ENCODE peak calls at places on chromosomes 3 and 15, in seven cellular contexts. C is stimulated activated CD8-positive, alpha-beta memory T cell treated with anti-CD3 and anti-CD28 coated beads, Interleukin-7, amount 100 ng/mL, for 4 hours; L is pancreas; X is effector CD4-positive, alpha-beta T cell; A is chondrocyte; V is stimulated activated CD4-positive, alpha-beta T cell treated with anti-CD3 and anti-CD28 coated beads, Interleukin-12 subunit alpha, Interleukin-12 subunit beta, amount 100 ng/mL, for 4 hours; B is upper lobe of left lung. N is an unnamed sample.

GRCh38 chr3:138848696-138849095 is 14.0 kb upstream of the PIK3CB start:
- DNase-seq in C (no peak), L (no peak), X (no peak), A (peak), V (no peak), B (no peak), N (no peak)

GRCh38 chr3:175956964-175957363 is 1097.8 kb downstream of the NAALADL2 start:
- DNase-seq in C (no peak), L (no peak), X (no peak), A (no peak), V (no peak), B (no peak), N (peak)

GRCh38 chr3:48716508-48716981 is 476 bp downstream of the IP6K2 start:
- DNase-seq in C (no peak), L (peak), X (peak), A (no peak), V (peak), B (no peak), N (peak)

GRCh38 chr15:77329202-77329601 is 90.7 kb downstream of the PEAK1 start:
- DNase-seq in C (no peak), L (no peak), X (no peak), A (no peak), V (no peak), B (no peak), N (no peak)

GRCh38 chr3:52463420-52463819 is 8.0 kb downstream of the NISCH start:
- DNase-seq in C (no peak), L (no peak), X (no peak), A (no peak), V (no peak), B (no peak), N (no peak)

GRCh38 chr3:154178172-154178571 is 57.0 kb downstream of the ARHGEF26 start:
- DNase-seq in C (no peak), L (no peak), X (no peak), A (no peak), V (no peak), B (no peak), N (no peak)

GRCh38 chr15:33448151-33448550 is 137.4 kb downstream of the RYR3 start:
- DNase-seq in C (no peak), L (no peak), X (no peak), A (no peak), V (no peak), B (no peak), N (no peak)

GRCh38 chr3:49619649-49620048 is 54.5 kb upstream of the APEH start:
- DNase-seq in C (no peak), L (no peak), X (no peak), A (no peak), V (no peak), B (no peak), N (no peak)

GRCh38 chr3:46029953-46030543 is 2.8 kb upstream of the XCR1 start:
- DNase-seq in C (no peak), L (no peak), X (no peak), A (no peak), V (no peak), B (no peak), N (no peak)

GRCh38 chr3:126056681-126057546 is 27.0 kb downstream of the SLC41A3 start:
- DNase-seq in C (no peak), L (no peak), X (no peak), A (no peak), V (no peak), B (peak), N (no peak)

GRCh38 chr3:45026038-45026437 is at the start of gene CLEC3B:
- DNase-seq in C (no peak), L (no peak), X (no peak), A (no peak), V (no peak), B (peak), N (no peak)

GRCh38 chr15:31341036-31341435 is 14.4 kb downstream of the KLF13 start:
- DNase-seq in C (no peak), L (no peak), X (no peak), A (no peak), V (no peak), B (no peak), N (no peak)

GRCh38 chr3:115699741-115700140 is 76.4 kb downstream of the GAP43 start:
- DNase-seq in C (no peak), L (no peak), X (no peak), A (no peak), V (no peak), B (no peak), N (no peak)

GRCh38 chr3:46905191-46905560 is 27.7 kb downstream of the PTH1R start:
- DNase-seq in C (no peak), L (no peak), X (no peak), A (peak), V (no peak), B (no peak), N (no peak)

GRCh38 chr3:143208976-143209714 is 89.6 kb downstream of the CHST2 start:
- DNase-seq in C (no peak), L (no peak), X (no peak), A (no peak), V (no peak), B (no peak), N (no peak)

GRCh38 chr15:70486451-70487379 is 276.6 kb downstream of the UACA start:
- DNase-seq in C (peak), L (no peak), X (no peak), A (no peak), V (peak), B (no peak), N (peak)

N was measured in ACHN.